ENCODE peak calls at places on chromosome 12, in five cellular contexts. A is endodermal cell, E is lower lobe of right lung, Q is PC-3, B is GM12878. T is an unnamed sample.

GRCh38 chr12:7131502-7131866 is 1.3 kb downstream of the CLSTN3 start:
- DNase-seq in B (no peak), E (no peak), Q (no peak), A (no peak), T (no peak)

GRCh38 chr12:1904875-1905274 is 13.6 kb downstream of the CACNA2D4 start:
- DNase-seq in E (no peak), B (no peak), Q (no peak), A (no peak), T (no peak)

GRCh38 chr12:57055834-57056233 is 5.9 kb upstream of the MYO1A start:
- DNase-seq in A (no peak), Q (no peak), B (no peak), E (no peak), T (no peak)

GRCh38 chr12:46267618-46268348 is 1.1 kb downstream of the SLC38A1 start:
- DNase-seq in B (no peak), E (peak; percentile 49), Q (peak; percentile 36), A (peak; percentile 72), T (no peak)

GRCh38 chr12:108666326-108666995 is 32.8 kb upstream of the SELPLG start:
- DNase-seq in Q (no peak), B (no peak), A (no peak), E (no peak), T (peak; percentile 28)

GRCh38 chr12:52250048-52250990 is 17.3 kb downstream of the KRT7 start:
- DNase-seq in Q (peak; percentile 35), B (no peak), E (peak; percentile 43), A (peak; percentile 88), T (no peak)

GRCh38 chr12:122852336-122853275 is 17.3 kb downstream of the HIP1R start:
- DNase-seq in B (no peak), Q (no peak), A (peak; percentile 49), E (no peak), T (no peak)

GRCh38 chr12:123905319-123905925 is 67.2 kb downstream of the CCDC92 start:
- DNase-seq in A (peak; percentile 90), Q (peak; percentile 90), B (peak; percentile 9), E (no peak), T (peak; percentile 57)

GRCh38 chr12:6450091-6450868 is 1.6 kb upstream of the TAPBPL start:
- DNase-seq in A (peak; percentile 58), E (no peak), Q (no peak), B (no peak), T (peak; percentile 85)

GRCh38 chr12:96099986-96100385 is 64.6 kb upstream of the LTA4H start:
- DNase-seq in Q (no peak), B (no peak), A (no peak), E (no peak), T (no peak)

GRCh38 chr12:54984602-54985376 is at the start of gene TESPA1:
- DNase-seq in Q (no peak), A (no peak), E (peak; percentile 79), B (peak; percentile 90), T (no peak)

GRCh38 chr12:13044859-13045384 is 741 bp downstream of the FAM234B start:
- DNase-seq in A (no peak), B (no peak), Q (peak; percentile 7), E (no peak), T (no peak)

GRCh38 chr12:125124320-125124966 is 59.2 kb downstream of the AACS start:
- DNase-seq in E (no peak), A (no peak), B (no peak), Q (peak; percentile 85), T (no peak)

GRCh38 chr12:119780786-119781434 is 96.2 kb downstream of the CIT start:
- DNase-seq in Q (peak; percentile 91), A (peak; percentile 82), B (no peak), E (no peak), T (peak; percentile 53)

GRCh38 chr12:70393787-70394519 is 27.9 kb downstream of the KCNMB4 start:
- DNase-seq in A (no peak), E (no peak), B (no peak), Q (peak; percentile 74), T (no peak)

GRCh38 chr12:6158749-6159148 is 34.3 kb upstream of the VWF start:
- DNase-seq in B (no peak), E (no peak), Q (no peak), A (no peak), T (no peak)

GRCh38 chr12:39441963-39442894 is 691 bp downstream of the KIF21A start:
- DNase-seq in Q (peak; percentile 39), B (no peak), A (peak; percentile 86), E (peak; percentile 50), T (peak; percentile 58)

GRCh38 chr12:5588231-5588995 is 156.5 kb downstream of the NTF3 start:
- DNase-seq in B (no peak), Q (no peak), A (no peak), E (no peak), T (no peak)

GRCh38 chr12:49667319-49668090 is 39.7 kb downstream of the FMNL3 start:
- DNase-seq in A (no peak), Q (no peak), B (no peak), E (no peak), T (no peak)

GRCh38 chr12:131092911-131093901 is 139.5 kb downstream of the ADGRD1 start:
- DNase-seq in Q (peak; percentile 66), E (peak; percentile 44), A (peak; percentile 44), B (peak; percentile 98), T (no peak)

GRCh38 chr12:19799216-19799615 is 359.9 kb downstream of the AEBP2 start:
- DNase-seq in A (no peak), Q (peak; percentile 73), E (no peak), B (no peak), T (no peak)

DNA sequence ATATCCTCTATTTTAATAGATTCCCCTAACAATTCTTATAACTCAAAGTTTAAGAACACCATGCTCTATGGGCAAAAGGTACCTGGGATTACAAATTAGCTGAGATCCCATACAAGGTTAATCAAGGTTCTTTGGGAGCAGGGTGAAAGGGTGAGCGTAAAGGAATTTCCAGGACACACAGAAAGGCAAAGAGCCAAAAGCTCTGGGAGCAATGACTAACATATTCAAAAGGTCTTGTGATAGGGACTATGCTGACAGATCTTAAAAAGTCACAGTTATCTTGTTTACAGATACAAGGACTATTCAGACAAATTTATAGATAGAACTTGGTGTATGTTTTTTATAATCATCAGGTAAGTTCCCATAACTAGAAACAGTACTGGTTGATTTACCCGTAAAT is 19.5 kb upstream of the PPFIBP1 start:
- DNase-seq in A (no peak), E (no peak), Q (no peak), B (no peak), T (no peak)
- H3K4me3 ChIP-seq in A (no peak overlapping the region), E (no peak overlapping the region), Q (no peak overlapping the region), B (no peak overlapping the region), T (no peak overlapping the region)

GRCh38 chr12:3683670-3684069 is 69.2 kb downstream of the CRACR2A start:
- DNase-seq in B (no peak), Q (peak; percentile 6), E (no peak), A (no peak), T (no peak)

GRCh38 chr12:3681595-3681921 is 71.4 kb downstream of the CRACR2A start:
- DNase-seq in E (no peak), Q (no peak), A (no peak), B (no peak), T (no peak)

GRCh38 chr12:3679831-3680230 is 73.1 kb downstream of the CRACR2A start:
- DNase-seq in E (no peak), B (no peak), A (no peak), Q (no peak), T (no peak)

GRCh38 chr12:3677609-3678008 is 75.3 kb downstream of the CRACR2A start:
- DNase-seq in E (no peak), A (peak; percentile 68), Q (no peak), B (no peak), T (no peak)

DNA sequence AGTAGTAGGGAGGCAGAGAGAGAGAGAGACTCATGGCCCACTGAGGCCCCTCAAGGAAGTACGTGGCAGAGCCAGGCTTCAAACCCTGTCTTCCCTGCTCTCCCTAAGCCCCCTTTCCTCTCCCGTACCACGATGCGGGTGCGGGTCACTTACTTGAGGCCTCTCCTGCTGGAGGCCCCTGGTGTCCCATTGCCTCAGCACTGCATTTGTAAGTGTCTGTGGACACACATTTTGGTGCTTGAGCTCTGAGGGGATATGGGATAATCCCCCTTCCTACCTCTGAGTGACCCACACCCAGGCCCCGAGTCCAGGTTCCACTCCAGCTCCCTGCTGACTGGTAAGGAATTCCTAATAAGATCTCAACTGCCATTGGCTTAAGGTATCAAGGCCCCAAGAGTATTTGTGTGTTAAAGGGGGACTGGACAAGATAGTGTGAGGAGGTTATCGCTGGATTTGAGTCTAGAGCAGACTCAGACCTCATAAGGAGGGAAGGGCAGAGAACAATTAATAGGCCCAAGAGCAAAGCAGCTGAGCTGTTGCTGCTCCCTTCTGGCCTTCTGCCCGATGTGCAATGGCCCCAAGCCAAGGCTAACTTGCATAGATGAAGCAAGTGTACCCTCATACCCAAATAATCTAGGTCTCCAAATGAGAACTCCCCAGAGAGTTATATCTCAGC is 71.9 kb downstream of the CRACR2A start:
- DNase-seq in E (no peak), Q (peak; percentile 10), A (no peak), B (no peak), T (peak; percentile 54)
- TF ChIP-seq CTCF in E (no peak), Q (no peak), A (peak; percentile 75), B (no peak), T (peak; percentile 83)

GRCh38 chr12:31590730-31591307 is at the start of gene DENND5B:
- DNase-seq in B (no peak), Q (peak; percentile 42), A (peak; percentile 90), E (peak; percentile 73), T (peak; percentile 82)

GRCh38 chr12:31589896-31590729 is 823 bp downstream of the DENND5B start:
- DNase-seq in E (peak; percentile 62), A (peak; percentile 92), Q (peak; percentile 49), B (no peak), T (peak; percentile 69)

GRCh38 chr12:31589582-31589895 is 1.4 kb downstream of the DENND5B start:
- DNase-seq in A (no peak), E (no peak), Q (no peak), B (no peak), T (peak; percentile 65)

GRCh38 chr12:31586703-31587102 is 4.2 kb downstream of the DENND5B start:
- DNase-seq in E (no peak), B (peak; percentile 52), A (no peak), Q (no peak), T (no peak)

GRCh38 chr12:31588976-31589375 is 2.0 kb downstream of the DENND5B start:
- DNase-seq in Q (peak; percentile 8), E (no peak), A (no peak), B (no peak), T (no peak)
- H3K27me3 ChIP-seq in Q (no peaks in the 10 kb centered on the region), E (no peaks in the 10 kb centered on the region), A (no peaks in the 10 kb centered on the region), B (no peaks in the 10 kb centered on the region), T (no peaks in the 10 kb centered on the region)

GRCh38 chr12:65200007-65200665 is 30.8 kb downstream of the LEMD3 start:
- DNase-seq in A (no peak), Q (no peak), E (no peak), B (no peak), T (no peak)

GRCh38 chr12:65204886-65205525 is 35.6 kb downstream of the LEMD3 start:
- DNase-seq in E (no peak), Q (no peak), B (no peak), A (peak; percentile 53), T (no peak)

GRCh38 chr12:65199604-65200003 is 30.2 kb downstream of the LEMD3 start:
- DNase-seq in A (no peak), E (no peak), Q (no peak), B (no peak), T (no peak)

GRCh38 chr12:65205886-65206285 is 36.5 kb downstream of the LEMD3 start:
- DNase-seq in A (no peak), E (no peak), Q (no peak), B (no peak), T (no peak)

DNA sequence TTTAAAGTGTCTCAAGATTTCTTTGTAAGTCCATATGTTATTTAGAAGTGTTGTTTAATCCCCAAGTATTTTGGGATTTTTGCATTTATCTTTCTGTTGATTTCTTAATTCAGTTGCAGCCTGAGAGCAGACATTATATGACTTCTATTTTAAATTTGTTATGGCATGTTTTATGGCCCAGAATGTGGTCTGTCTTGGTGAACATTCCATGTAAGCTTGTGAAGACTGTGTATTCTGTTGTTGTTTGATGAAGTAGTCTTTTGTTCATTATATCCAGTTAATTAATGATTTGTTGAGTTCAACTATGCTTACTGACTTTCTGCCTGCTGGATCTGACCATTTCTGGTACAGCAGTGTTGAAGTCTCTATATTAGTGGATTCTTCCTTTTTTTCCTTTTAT is 34.0 kb downstream of the LEMD3 start:
- DNase-seq in E (no peak), B (no peak), A (no peak), Q (no peak), T (no peak)
- H3K4me3 ChIP-seq in E (no peak overlapping the region), B (no peak overlapping the region), A (peak overlapping the region; percentile 9), Q (no peak overlapping the region), T (no peak overlapping the region)